ENCODE peak calls at places on chromosomes 7 and 10, in seven cellular contexts. K, W, C, Z, G, O and D are unnamed samples.
A peak's percentile ranks its signal among the peaks of the same experiment; 100 is the strongest.

GRCh38 chr7:101856488-101857357 is 39.3 kb downstream of the CUX1 start:
- DNase-seq in K (peak; percentile 94), W (peak; percentile 65), C (peak; percentile 91), Z (peak; percentile 96), G (peak; percentile 71), O (peak; percentile 93), D (peak; percentile 58)

GRCh38 chr7:33842141-33842540 is 63.2 kb upstream of the BMPER start:
- DNase-seq in K (no peak), W (no peak), C (no peak), Z (no peak), G (no peak), O (no peak), D (no peak)

GRCh38 chr7:159120540-159120919 is 24.1 kb downstream of the VIPR2 start:
- DNase-seq in K (no peak), W (no peak), C (no peak), Z (no peak), G (no peak), O (peak; percentile 9), D (no peak)

GRCh38 chr10:129918401-129918800 is 45.7 kb downstream of the EBF3 start:
- DNase-seq in K (peak; percentile 56), W (no peak), C (no peak), Z (no peak), G (no peak), O (no peak), D (no peak)

GRCh38 chr10:2207246-2207922 is 470.1 kb upstream of the ADARB2 start:
- DNase-seq in K (no peak), W (no peak), C (no peak), Z (no peak), G (no peak), O (no peak), D (no peak)

GRCh38 chr7:91945476-91945875 is 4.8 kb downstream of the AKAP9 start:
- DNase-seq in K (no peak), W (no peak), C (no peak), Z (no peak), G (no peak), O (no peak), D (peak; percentile 69)

GRCh38 chr10:85786401-85786899 is 580.1 kb downstream of the GRID1 start:
- DNase-seq in K (no peak), W (no peak), C (no peak), Z (no peak), G (no peak), O (peak; percentile 41), D (no peak)

GRCh38 chr10:8137272-8137680 is 82.8 kb downstream of the GATA3 start:
- DNase-seq in K (no peak), W (peak; percentile 6), C (no peak), Z (no peak), G (no peak), O (no peak), D (no peak)

GRCh38 chr7:36784991-36785940 is 61.0 kb upstream of the AOAH start:
- DNase-seq in K (peak; percentile 76), W (peak; percentile 59), C (peak; percentile 79), Z (peak; percentile 65), G (peak; percentile 99), O (peak; percentile 62), D (no peak)

GRCh38 chr7:48048113-48048512 is 12.8 kb downstream of the C7orf57 start:
- DNase-seq in K (no peak), W (no peak), C (no peak), Z (no peak), G (no peak), O (no peak), D (no peak)

GRCh38 chr10:89043052-89043451 is 52.5 kb downstream of the FAS start:
- DNase-seq in K (no peak), W (no peak), C (no peak), Z (no peak), G (no peak), O (no peak), D (no peak)

GRCh38 chr7:100418930-100419659 is 9.4 kb downstream of the ZCWPW1 start:
- DNase-seq in K (no peak), W (no peak), C (no peak), Z (no peak), G (no peak), O (no peak), D (no peak)

GRCh38 chr7:143129051-143129450 is 2.8 kb upstream of the PIP start:
- DNase-seq in K (no peak), W (no peak), C (no peak), Z (no peak), G (no peak), O (no peak), D (no peak)

GRCh38 chr7:130853503-130854279 is 119.7 kb upstream of the KLF14 start:
- DNase-seq in K (no peak), W (no peak), C (no peak), Z (no peak), G (no peak), O (no peak), D (no peak)

GRCh38 chr7:593324-594115 is 73.9 kb upstream of the PDGFA start:
- DNase-seq in K (no peak), W (no peak), C (peak; percentile 72), Z (no peak), G (no peak), O (peak; percentile 51), D (no peak)

GRCh38 chr10:30811665-30812017 is 182.1 kb upstream of the LYZL2 start:
- DNase-seq in K (peak; percentile 94), W (no peak), C (no peak), Z (no peak), G (no peak), O (no peak), D (no peak)

GRCh38 chr10:63208981-63209380 is 75.9 kb downstream of the NRBF2 start:
- DNase-seq in K (no peak), W (no peak), C (no peak), Z (no peak), G (peak; percentile 27), O (no peak), D (peak; percentile 66)

GRCh38 chr10:71493741-71494140 is 97.0 kb downstream of the CDH23 start:
- DNase-seq in K (no peak), W (no peak), C (no peak), Z (no peak), G (no peak), O (no peak), D (no peak)

DNA sequence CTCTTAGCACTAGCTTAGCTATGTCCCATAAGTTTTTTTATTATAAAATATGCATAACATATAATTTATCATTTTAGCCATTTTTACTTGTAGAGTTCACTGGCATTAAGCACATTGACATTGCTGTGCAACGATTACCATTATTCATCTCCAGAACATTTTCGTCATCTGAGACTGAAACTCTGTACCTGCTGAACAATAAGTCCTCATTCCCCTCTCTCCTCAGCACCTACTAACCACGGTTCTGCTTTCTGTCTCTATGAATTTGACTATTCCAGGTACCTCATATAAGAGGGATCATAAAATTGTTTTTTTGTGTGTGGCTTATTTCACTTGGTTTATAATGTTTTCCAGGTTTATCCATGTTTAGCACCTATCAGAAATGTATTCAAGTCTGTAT is 64.1 kb downstream of the SHOC2 start:
- DNase-seq in K (no peak), W (no peak), C (no peak), Z (no peak), G (no peak), O (no peak), D (no peak)
- H3K4me3 ChIP-seq in K (no peak overlapping the region), W (no peak overlapping the region), C (no peak overlapping the region), Z (no peak overlapping the region), G (no peak overlapping the region), O (no peak overlapping the region), D (no peak overlapping the region)

GRCh38 chr7:128163473-128163872 is 77.6 kb upstream of the LEP start:
- DNase-seq in K (no peak), W (no peak), C (no peak), Z (no peak), G (no peak), O (no peak), D (no peak)
- H3K27me3 ChIP-seq in K (peaks cover 60% of the 10 kb centered on the region), W (peaks cover 13% of the 10 kb centered on the region), C (no peaks in the 10 kb centered on the region), Z (peaks cover 85% of the 10 kb centered on the region), G (peaks cover 49% of the 10 kb centered on the region), O (peaks cover 41% of the 10 kb centered on the region), D (peaks cover 35% of the 10 kb centered on the region)

DNA sequence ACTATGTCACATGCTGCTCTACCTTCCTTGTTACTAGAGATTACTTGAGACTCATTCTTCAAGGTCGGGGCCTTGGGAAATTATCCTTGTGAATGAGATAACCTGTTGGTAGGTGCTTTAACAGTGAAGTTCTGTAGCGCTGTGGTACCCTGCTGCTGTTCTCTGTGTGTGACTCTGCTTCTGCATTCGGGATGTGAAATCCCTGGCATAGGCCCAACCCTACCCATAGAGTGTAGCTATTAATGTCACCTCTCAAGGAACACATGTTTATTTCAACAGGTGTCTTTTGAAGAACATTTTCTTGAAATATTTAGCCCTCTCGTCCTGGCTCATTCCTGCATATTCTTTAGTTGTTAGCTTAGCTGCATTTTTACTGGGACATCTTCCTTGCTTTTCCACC is 41.8 kb upstream of the TMEM236 start:
- DNase-seq in K (no peak), W (no peak), C (no peak), Z (no peak), G (no peak), O (no peak), D (no peak)
- H3K36me3 ChIP-seq in K (peaks cover 91% of the 10 kb centered on the region), W (peaks cover 15% of the 10 kb centered on the region), C (peaks cover 4% of the 10 kb centered on the region), Z (peaks cover 16% of the 10 kb centered on the region), G (peaks cover 12% of the 10 kb centered on the region), O (no peaks in the 10 kb centered on the region), D (peaks cover 23% of the 10 kb centered on the region)

GRCh38 chr7:22624781-22625180 is 102.2 kb upstream of the IL6 start:
- DNase-seq in K (no peak), W (no peak), C (no peak), Z (no peak), G (no peak), O (no peak), D (no peak)

GRCh38 chr7:22628112-22628511 is 98.9 kb upstream of the IL6 start:
- DNase-seq in K (no peak), W (no peak), C (no peak), Z (no peak), G (no peak), O (no peak), D (no peak)

GRCh38 chr7:22627136-22627535 is 99.9 kb upstream of the IL6 start:
- DNase-seq in K (no peak), W (no peak), C (no peak), Z (no peak), G (no peak), O (no peak), D (no peak)

GRCh38 chr7:22622386-22622785 is 104.6 kb upstream of the IL6 start:
- DNase-seq in K (no peak), W (no peak), C (no peak), Z (no peak), G (no peak), O (no peak), D (no peak)

DNA sequence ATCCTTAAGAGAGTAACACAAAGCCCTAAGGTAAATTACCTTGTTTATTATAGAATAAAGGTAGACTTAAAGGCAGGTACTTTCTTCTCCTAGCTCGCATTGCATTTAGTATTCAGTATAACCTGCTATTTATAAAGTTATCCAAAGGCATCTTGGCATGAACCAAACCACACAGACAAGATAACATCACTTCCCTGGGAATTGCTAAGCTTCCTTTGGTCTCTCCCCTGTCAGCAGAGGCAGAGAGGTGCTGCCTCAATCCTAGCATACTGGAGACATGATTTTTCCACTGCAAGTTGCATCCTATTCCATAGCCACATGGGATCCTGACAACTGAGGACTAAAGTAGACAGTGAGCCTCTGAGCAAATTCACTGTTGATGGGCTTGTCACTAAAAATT is 101.7 kb upstream of the IL6 start:
- DNase-seq in K (no peak), W (no peak), C (no peak), Z (no peak), G (no peak), O (no peak), D (no peak)
- H3K4me3 ChIP-seq in K (no peak overlapping the region), W (no peak overlapping the region), C (no peak overlapping the region), Z (no peak overlapping the region), G (no peak overlapping the region), O (no peak overlapping the region), D (no peak overlapping the region)